ENCODE peak calls at places on chromosomes 1 and 21, in four cellular contexts. Q is stimulated activated CD4-positive, alpha-beta T cell treated with anti-CD3 and anti-CD28 coated beads, Interleukin-4, amount 100 ng/mL, for 48 hours; S is HFFc6; K is AG10803. P is an unnamed sample.

GRCh38 chr1:153790996-153791855 is 16.0 kb downstream of the SLC27A3 start:
- DNase-seq in K (peak), S (peak), Q (no peak), P (peak)

GRCh38 chr1:88867743-88868521 is 23.4 kb downstream of the GTF2B start:
- DNase-seq in K (peak), S (peak), Q (no peak), P (no peak)

GRCh38 chr1:2210084-2210653 is 15.6 kb upstream of the FAAP20 start:
- DNase-seq in K (no peak), Q (no peak), S (no peak), P (no peak)

GRCh38 chr1:30083800-30084464 is 639.5 kb downstream of the MATN1 start:
- DNase-seq in K (peak), Q (no peak), S (peak), P (no peak)

GRCh38 chr1:212470059-212470458 is 37.3 kb downstream of the NENF start:
- DNase-seq in K (peak), S (peak), Q (no peak), P (no peak)

GRCh38 chr1:7289694-7290093 is 481.4 kb upstream of the VAMP3 start:
- DNase-seq in K (no peak), S (no peak), Q (no peak), P (no peak)

GRCh38 chr1:201845331-201846083 is 16.6 kb downstream of the IPO9 start:
- DNase-seq in Q (no peak), S (peak), K (peak), P (no peak)

GRCh38 chr1:202192770-202193613 is 607 bp upstream of the LGR6 start:
- DNase-seq in K (peak), Q (peak), S (peak), P (peak)

GRCh38 chr1:231691618-231692259 is 65.1 kb downstream of the DISC1 start:
- DNase-seq in S (peak), Q (no peak), K (peak), P (no peak)

GRCh38 chr1:12717301-12717838 is 1.5 kb downstream of the AADACL3 start:
- DNase-seq in S (no peak), Q (no peak), K (no peak), P (no peak)

GRCh38 chr1:167706363-167706762 is 15.4 kb upstream of the MPZL1 start:
- DNase-seq in K (no peak), Q (no peak), S (no peak), P (no peak)

GRCh38 chr1:37764888-37765441 is at the start of gene EPHA10:
- DNase-seq in K (no peak), S (no peak), Q (no peak), P (no peak)

GRCh38 chr1:234869182-234870019 is 259.2 kb downstream of the TOMM20 start:
- DNase-seq in Q (no peak), S (no peak), K (no peak), P (no peak)

GRCh38 chr1:210342986-210343780 is 14.5 kb downstream of the HHAT start:
- DNase-seq in Q (no peak), S (no peak), K (no peak), P (peak)

GRCh38 chr21:44925027-44925755 is 4.5 kb upstream of the ITGB2 start:
- DNase-seq in Q (no peak), S (no peak), K (peak), P (no peak)

GRCh38 chr1:78617615-78618026 is 2.6 kb upstream of the IFI44L start:
- DNase-seq in Q (peak), K (peak), S (peak), P (peak)

GRCh38 chr1:153928776-153929432 is 6.1 kb upstream of the GATAD2B start:
- DNase-seq in Q (no peak), S (peak), K (peak), P (no peak)

GRCh38 chr1:110119843-110120242 is 7.6 kb downstream of the UBL4B start:
- DNase-seq in K (no peak), Q (no peak), S (no peak), P (no peak)

GRCh38 chr1:43835141-43836021 is 98.2 kb upstream of the ARTN start:
- DNase-seq in Q (no peak), S (peak), K (peak), P (peak)

GRCh38 chr1:203057831-203058673 is 27.8 kb downstream of the MYOG start:
- DNase-seq in Q (no peak), K (peak), S (peak), P (no peak)

GRCh38 chr1:37274896-37275631 is 199.3 kb upstream of the ZC3H12A start:
- DNase-seq in Q (no peak), S (no peak), K (no peak), P (no peak)

GRCh38 chr1:119068427-119068826 is 72.0 kb downstream of the WARS2 start:
- DNase-seq in K (no peak), S (peak), Q (no peak), P (no peak)

GRCh38 chr1:20483098-20483832 is 2.7 kb downstream of the CAMK2N1 start:
- DNase-seq in K (no peak), S (no peak), Q (no peak), P (no peak)

GRCh38 chr1:31377361-31377863 is 4.5 kb upstream of the FABP3 start:
- DNase-seq in Q (no peak), S (no peak), K (no peak), P (no peak)

GRCh38 chr1:243396424-243396823 is 140.6 kb downstream of the SDCCAG8 start:
- DNase-seq in Q (no peak), S (no peak), K (no peak), P (no peak)

GRCh38 chr1:201696217-201696761 is 132.7 kb upstream of the IPO9 start:
- DNase-seq in S (peak), Q (no peak), K (peak), P (no peak)